ENCODE peak calls at places on chromosomes 5 and 9, in nine cellular contexts. H, B, Q, K, Z, V, W, N and C are unnamed samples.

GRCh38 chr9:70160672-70161413 is 97.9 kb upstream of the SMC5 start:
- DNase-seq in H (no peak), B (no peak), Q (no peak), K (no peak), Z (no peak), V (no peak), W (no peak), N (no peak), C (no peak)

GRCh38 chr5:10133830-10134229 is 115.9 kb downstream of the ATPSCKMT start:
- DNase-seq in H (peak; percentile 42), B (no peak), Q (no peak), K (no peak), Z (no peak), V (no peak), W (no peak), N (no peak), C (no peak)

GRCh38 chr9:105264380-105264779 is 19.9 kb downstream of the SLC44A1 start:
- DNase-seq in H (no peak), B (no peak), Q (no peak), K (no peak), Z (no peak), V (peak; percentile 90), W (no peak), N (no peak), C (no peak)

GRCh38 chr5:97141031-97141430 is 1.4 kb downstream of the LIX1 start:
- DNase-seq in H (no peak), B (no peak), Q (no peak), K (no peak), Z (no peak), V (no peak), W (no peak), N (no peak), C (no peak)

GRCh38 chr5:157607371-157608161 is 32.0 kb upstream of the ADAM19 start:
- DNase-seq in H (no peak), B (no peak), Q (no peak), K (peak; percentile 22), Z (no peak), V (peak; percentile 67), W (no peak), N (no peak), C (no peak)

GRCh38 chr5:32522429-32523143 is 62.8 kb upstream of the SUB1 start:
- DNase-seq in H (no peak), B (no peak), Q (no peak), K (no peak), Z (no peak), V (no peak), W (no peak), N (no peak), C (peak; percentile 25)

GRCh38 chr5:160315968-160316367 is 3.6 kb upstream of the CCNJL start:
- DNase-seq in H (no peak), B (no peak), Q (no peak), K (peak; percentile 75), Z (no peak), V (peak; percentile 91), W (peak; percentile 81), N (peak; percentile 51), C (peak; percentile 47)

GRCh38 chr9:114852050-114852594 is 46.3 kb upstream of the TNFSF15 start:
- DNase-seq in H (peak; percentile 33), B (no peak), Q (no peak), K (no peak), Z (no peak), V (no peak), W (no peak), N (peak; percentile 45), C (no peak)

GRCh38 chr5:86115164-86115563 is 502.6 kb upstream of the COX7C start:
- DNase-seq in H (no peak), B (no peak), Q (no peak), K (no peak), Z (no peak), V (no peak), W (no peak), N (no peak), C (no peak)

GRCh38 chr9:20513126-20513913 is 109.0 kb downstream of the MLLT3 start:
- DNase-seq in H (no peak), B (no peak), Q (no peak), K (no peak), Z (no peak), V (peak; percentile 79), W (no peak), N (no peak), C (no peak)